ENCODE peak calls at places on chromosomes 2 and 18, in seven cellular contexts. S, J, R, V, A, U and O are unnamed samples.

GRCh38 chr2:10400568-10400977 is 47.6 kb downstream of the ODC1 start:
- DNase-seq in S (peak), J (no peak), R (no peak), V (no peak), A (no peak), U (peak), O (no peak)

GRCh38 chr2:45168731-45169338 is 159.6 kb upstream of the SIX2 start:
- DNase-seq in S (peak), J (peak), R (peak), V (no peak), A (no peak), U (no peak), O (peak)

GRCh38 chr2:153222231-153223165 is 256.1 kb downstream of the RPRM start:
- DNase-seq in S (no peak), J (no peak), R (no peak), V (no peak), A (no peak), U (no peak), O (no peak)

GRCh38 chr18:78528437-78529228 is 451.0 kb upstream of the SALL3 start:
- DNase-seq in S (no peak), J (no peak), R (peak), V (peak), A (no peak), U (no peak), O (no peak)

GRCh38 chr2:42856891-42857632 is 64.7 kb upstream of the HAAO start:
- DNase-seq in S (no peak), J (no peak), R (no peak), V (no peak), A (no peak), U (no peak), O (no peak)

GRCh38 chr2:86487062-86487461 is 45.9 kb downstream of the KDM3A start:
- DNase-seq in S (no peak), J (no peak), R (no peak), V (no peak), A (no peak), U (no peak), O (no peak)

GRCh38 chr2:1278125-1278524 is 135.1 kb upstream of the TPO start:
- DNase-seq in S (no peak), J (no peak), R (no peak), V (no peak), A (no peak), U (no peak), O (no peak)

GRCh38 chr2:1653137-1653789 is 91.1 kb downstream of the PXDN start:
- DNase-seq in S (no peak), J (peak), R (no peak), V (no peak), A (peak), U (peak), O (no peak)

GRCh38 chr2:1638281-1638860 is 105.9 kb downstream of the PXDN start:
- DNase-seq in S (no peak), J (no peak), R (no peak), V (no peak), A (no peak), U (peak), O (no peak)

GRCh38 chr2:54577035-54577434 is 120.9 kb downstream of the SPTBN1 start:
- DNase-seq in S (no peak), J (peak), R (peak), V (no peak), A (no peak), U (no peak), O (no peak)

GRCh38 chr2:120227111-120227991 is 4.2 kb upstream of the TMEM185B start:
- DNase-seq in S (peak), J (no peak), R (no peak), V (no peak), A (no peak), U (peak), O (no peak)

GRCh38 chr2:166230024-166230723 is 102.4 kb upstream of the SCN1A start:
- DNase-seq in S (no peak), J (peak), R (no peak), V (no peak), A (peak), U (no peak), O (no peak)

GRCh38 chr2:8086342-8086741 is 595.5 kb upstream of the ID2 start:
- DNase-seq in S (no peak), J (no peak), R (no peak), V (no peak), A (no peak), U (no peak), O (no peak)

GRCh38 chr18:23355206-23355605 is 97.9 kb upstream of the RIOK3 start:
- DNase-seq in S (no peak), J (peak), R (no peak), V (peak), A (no peak), U (no peak), O (no peak)

GRCh38 chr2:96952976-96953610 is 33.3 kb downstream of the FAM178B start:
- DNase-seq in S (no peak), J (no peak), R (no peak), V (no peak), A (no peak), U (peak), O (no peak)

GRCh38 chr2:28217042-28217740 is 175.5 kb upstream of the FOSL2 start:
- DNase-seq in S (no peak), J (no peak), R (no peak), V (no peak), A (no peak), U (no peak), O (no peak)

GRCh38 chr2:54579682-54580349 is 123.7 kb downstream of the SPTBN1 start:
- DNase-seq in S (peak), J (peak), R (peak), V (no peak), A (no peak), U (no peak), O (no peak)

GRCh38 chr18:13804305-13804704 is 19.6 kb upstream of the MC5R start:
- DNase-seq in S (no peak), J (peak), R (no peak), V (no peak), A (no peak), U (no peak), O (no peak)

GRCh38 chr2:162890690-162891311 is 52.2 kb upstream of the KCNH7 start:
- DNase-seq in S (peak), J (peak), R (peak), V (no peak), A (peak), U (no peak), O (peak)

GRCh38 chr18:28905509-28905908 is 728.6 kb upstream of the CDH2 start:
- DNase-seq in S (no peak), J (peak), R (no peak), V (no peak), A (no peak), U (no peak), O (no peak)

GRCh38 chr2:69804416-69804815 is 25.0 kb upstream of the GMCL1 start:
- DNase-seq in S (no peak), J (no peak), R (no peak), V (peak), A (no peak), U (no peak), O (no peak)